ENCODE peak calls at places on chromosomes 4 and X, in six cellular contexts. C is Peyer's patch; P is putamen; Y is activated CD4-positive, alpha-beta T cell treated with anti-CD3 and anti-CD28 coated beads, Interleukin-2, amount 50 U/mL, for 4 hours; X is effector memory CD4-positive, alpha-beta T cell; E is small intestine. H is an unnamed sample.

GRCh38 chr4:56077676-56078075 is 128.9 kb downstream of the CEP135 start:
- DNase-seq in C (no peak), P (no peak), Y (no peak), X (no peak), E (no peak), H (no peak)

GRCh38 chr4:73669410-73670183 is 49.4 kb upstream of the RASSF6 start:
- DNase-seq in C (no peak), P (no peak), Y (no peak), X (no peak), E (no peak), H (no peak)

GRCh38 chr4:182922551-182923284 is 5.5 kb upstream of the DCTD start:
- DNase-seq in C (no peak), P (no peak), Y (no peak), X (no peak), E (peak; percentile 58), H (no peak)

GRCh38 chr4:53273726-53274125 is 92.1 kb downstream of the SCFD2 start:
- DNase-seq in C (no peak), P (no peak), Y (no peak), X (no peak), E (no peak), H (no peak)

GRCh38 chr4:76969941-76970529 is 20.5 kb downstream of the SEPTIN11 start:
- DNase-seq in C (no peak), P (no peak), Y (no peak), X (no peak), E (no peak), H (no peak)

GRCh38 chr4:41531561-41532245 is 6.3 kb upstream of the LIMCH1 start:
- DNase-seq in C (no peak), P (no peak), Y (no peak), X (no peak), E (no peak), H (no peak)

GRCh38 chr4:148081745-148082144 is 349.9 kb downstream of the ARHGAP10 start:
- DNase-seq in C (peak; percentile 33), P (no peak), Y (no peak), X (no peak), E (no peak), H (no peak)

GRCh38 chr4:152534541-152535231 is 1.2 kb downstream of the FBXW7 start:
- DNase-seq in C (peak; percentile 79), P (peak; percentile 16), Y (peak; percentile 39), X (no peak), E (peak; percentile 49), H (no peak)

GRCh38 chr4:4941741-4942140 is 77.5 kb downstream of the CYTL1 start:
- DNase-seq in C (no peak), P (no peak), Y (no peak), X (no peak), E (no peak), H (no peak)

GRCh38 chrX:10903518-10903917 is 207.6 kb upstream of the HCCS start:
- DNase-seq in C (no peak), P (no peak), Y (no peak), X (no peak), E (no peak), H (no peak)

GRCh38 chrX:41148553-41148952 is 63.3 kb downstream of the USP9X start:
- DNase-seq in C (no peak), P (no peak), Y (no peak), X (no peak), E (no peak), H (no peak)

GRCh38 chrX:44871114-44871645 is 1.8 kb upstream of the KDM6A start:
- DNase-seq in C (no peak), P (no peak), Y (no peak), X (no peak), E (peak; percentile 11), H (no peak)

GRCh38 chr4:186029731-186030421 is 39.1 kb upstream of the TLR3 start:
- DNase-seq in C (no peak), P (no peak), Y (no peak), X (no peak), E (no peak), H (no peak)

GRCh38 chr4:4733663-4734062 is 125.8 kb upstream of the MSX1 start:
- DNase-seq in C (no peak), P (no peak), Y (no peak), X (no peak), E (no peak), H (no peak)

GRCh38 chr4:107034091-107034698 is 1.9 kb downstream of the DKK2 start:
- DNase-seq in C (no peak), P (peak; percentile 39), Y (no peak), X (no peak), E (no peak), H (no peak)

GRCh38 chrX:14963447-14964236 is 90.4 kb downstream of the MOSPD2 start:
- DNase-seq in C (no peak), P (no peak), Y (no peak), X (no peak), E (no peak), H (no peak)

GRCh38 chrX:104913348-104913747 is 307.1 kb downstream of the TEX13A start:
- DNase-seq in C (no peak), P (no peak), Y (no peak), X (no peak), E (peak; percentile 5), H (no peak)

GRCh38 chr4:8296491-8296890 is 26.9 kb downstream of the HTRA3 start:
- DNase-seq in C (no peak), P (no peak), Y (no peak), X (no peak), E (no peak), H (no peak)

GRCh38 chrX:134670241-134670811 is 12.1 kb upstream of the PLAC1 start:
- DNase-seq in C (no peak), P (no peak), Y (no peak), X (no peak), E (no peak), H (no peak)

GRCh38 chrX:139720979-139721378 is 13.0 kb upstream of the MCF2 start:
- DNase-seq in C (no peak), P (no peak), Y (no peak), X (no peak), E (no peak), H (no peak)